ENCODE peak calls at places on chromosomes 1 and 21, in seven cellular contexts. A is progenitor cell of endocrine pancreas; F is MCF 10A; S is EL; J is activated naive CD8-positive, alpha-beta T cell treated with anti-CD3 and anti-CD28 coated beads, Interleukin-2, amount 50 U/mL, for 24 hours; U is iris pigment epithelial cell; C is fibroblast of lung. H is an unnamed sample.

GRCh38 chr1:18134324-18135046 is 26.9 kb downstream of the IGSF21 start:
- DNase-seq in S (no peak), C (no peak), U (no peak), J (no peak), A (no peak), F (no peak), H (no peak)

GRCh38 chr1:224923726-224924125 is 5.7 kb upstream of the DNAH14 start:
- DNase-seq in S (no peak), F (no peak), J (no peak), U (peak; percentile 5), A (no peak), C (no peak), H (no peak)

GRCh38 chr1:241998412-241998921 is 431 bp downstream of the MAP1LC3C start:
- DNase-seq in A (peak; percentile 37), S (peak; percentile 88), U (peak; percentile 72), F (peak; percentile 93), C (peak; percentile 88), J (peak; percentile 59), H (peak; percentile 68)

GRCh38 chr1:153447498-153448170 is 12.8 kb downstream of the S100A7 start:
- DNase-seq in J (no peak), C (peak; percentile 72), U (peak; percentile 80), A (no peak), S (peak; percentile 74), F (peak; percentile 25), H (no peak)

GRCh38 chr1:154624756-154625643 is 17.0 kb upstream of the ADAR start:
- DNase-seq in S (peak; percentile 55), A (no peak), F (no peak), J (no peak), U (peak; percentile 95), C (peak; percentile 97), H (peak; percentile 81)

GRCh38 chr21:38661296-38662223 is 144.2 kb upstream of the ETS2 start:
- DNase-seq in F (no peak), A (no peak), U (peak; percentile 76), J (peak; percentile 16), C (peak; percentile 74), S (peak; percentile 42), H (no peak)

GRCh38 chr21:32306021-32306780 is 7.5 kb downstream of the MRAP start:
- DNase-seq in F (no peak), U (peak; percentile 21), C (peak; percentile 5), J (no peak), A (peak; percentile 17), S (no peak), H (peak; percentile 17)

GRCh38 chr1:19023787-19024186 is 67.3 kb upstream of the IFFO2 start:
- DNase-seq in C (no peak), F (no peak), A (no peak), J (no peak), S (no peak), U (no peak), H (no peak)

GRCh38 chr1:167669209-167670139 is 39.4 kb downstream of the RCSD1 start:
- DNase-seq in U (no peak), C (no peak), S (no peak), A (no peak), J (no peak), F (peak; percentile 45), H (no peak)

GRCh38 chr1:156051011-156051725 is 2.4 kb downstream of the UBQLN4 start:
- DNase-seq in A (no peak), F (no peak), U (no peak), C (no peak), S (no peak), J (no peak), H (no peak)

GRCh38 chr1:206734499-206735142 is 36.0 kb upstream of the IL19 start:
- DNase-seq in S (peak; percentile 44), U (peak; percentile 27), A (peak; percentile 58), F (peak; percentile 73), J (peak; percentile 90), C (no peak), H (peak; percentile 41)

GRCh38 chr1:6602669-6603423 is at the start of gene KLHL21:
- DNase-seq in J (peak; percentile 92), A (peak; percentile 72), C (peak; percentile 86), F (peak; percentile 82), U (peak; percentile 88), S (peak; percentile 92), H (peak; percentile 92)

GRCh38 chr1:114025609-114026401 is 46.5 kb downstream of the OLFML3 start:
- DNase-seq in S (no peak), J (no peak), C (peak; percentile 59), A (no peak), F (no peak), U (peak; percentile 63), H (no peak)

GRCh38 chr1:34668063-34668462 is 86.8 kb upstream of the GJB5 start:
- DNase-seq in U (no peak), J (no peak), A (no peak), F (no peak), S (no peak), C (no peak), H (no peak)

GRCh38 chr1:113975211-113975895 is 3.9 kb upstream of the OLFML3 start:
- DNase-seq in F (no peak), C (peak; percentile 61), A (no peak), S (peak; percentile 47), U (peak; percentile 70), J (no peak), H (no peak)

GRCh38 chr1:105608713-105609112 is 1447.8 kb upstream of the PRMT6 start:
- DNase-seq in U (no peak), F (peak; percentile 23), J (no peak), A (no peak), S (peak; percentile 6), C (no peak), H (no peak)

GRCh38 chr1:235206533-235207201 is 45.6 kb upstream of the RBM34 start:
- DNase-seq in U (peak; percentile 40), S (peak; percentile 13), A (no peak), J (no peak), C (peak; percentile 55), F (no peak), H (no peak)

GRCh38 chr1:198241553-198241952 is 84.8 kb downstream of the NEK7 start:
- DNase-seq in U (no peak), J (no peak), A (no peak), S (no peak), C (no peak), F (no peak), H (no peak)